ENCODE peak calls at places on chromosomes 12 and 14, in five cellular contexts. N, V, K, F and L are unnamed samples.
A peak's percentile ranks its signal among the peaks of the same experiment; 100 is the strongest.

GRCh38 chr12:66232258-66232657 is 43.2 kb downstream of the IRAK3 start:
- DNase-seq in K (no peak), N (no peak), F (no peak), V (no peak), L (peak; percentile 96)

GRCh38 chr12:80565276-80565675 is 121.2 kb downstream of the PTPRQ start:
- DNase-seq in K (no peak), N (peak; percentile 61), V (no peak), F (peak; percentile 9), L (no peak)

GRCh38 chr12:48029811-48030650 is 25.8 kb upstream of the COL2A1 start:
- DNase-seq in V (no peak), N (no peak), K (no peak), F (no peak), L (no peak)

GRCh38 chr14:90419200-90419599 is 22.4 kb downstream of the CALM1 start:
- DNase-seq in K (peak; percentile 100), F (peak; percentile 98), N (no peak), V (no peak), L (no peak)

GRCh38 chr14:49405291-49405690 is 180.9 kb downstream of the RPS29 start:
- DNase-seq in F (peak; percentile 43), K (peak; percentile 52), N (no peak), V (no peak), L (no peak)

GRCh38 chr12:45327823-45328383 is 112.0 kb downstream of the ANO6 start:
- DNase-seq in K (peak; percentile 48), V (no peak), N (no peak), F (no peak), L (no peak)

GRCh38 chr12:82383930-82384513 is 25.7 kb downstream of the METTL25 start:
- DNase-seq in K (peak; percentile 58), F (peak; percentile 17), N (peak; percentile 66), V (no peak), L (no peak)

GRCh38 chr12:127150028-127150427 is 1116.9 kb upstream of the TMEM132C start:
- DNase-seq in K (no peak), F (no peak), V (no peak), N (no peak), L (no peak)

GRCh38 chr12:78853231-78853630 is 11.3 kb upstream of the SYT1 start:
- DNase-seq in N (no peak), K (no peak), V (no peak), F (no peak), L (no peak)

GRCh38 chr14:55535521-55536207 is 44.3 kb upstream of the KTN1 start:
- DNase-seq in N (no peak), F (peak; percentile 71), K (peak; percentile 88), V (no peak), L (no peak)

GRCh38 chr12:2057793-2058408 is 5.1 kb downstream of the CACNA1C start:
- DNase-seq in N (no peak), K (no peak), F (no peak), V (no peak), L (no peak)

GRCh38 chr14:68226523-68226922 is 406.9 kb downstream of the RAD51B start:
- DNase-seq in N (no peak), V (no peak), F (no peak), K (no peak), L (no peak)

GRCh38 chr14:79325071-79325470 is 886.2 kb downstream of the DIO2 start:
- DNase-seq in N (no peak), K (peak; percentile 71), V (no peak), F (no peak), L (no peak)

GRCh38 chr12:6434205-6435180 is 10.3 kb upstream of the CD27 start:
- DNase-seq in N (peak; percentile 82), V (no peak), F (no peak), K (no peak), L (no peak)

DNA sequence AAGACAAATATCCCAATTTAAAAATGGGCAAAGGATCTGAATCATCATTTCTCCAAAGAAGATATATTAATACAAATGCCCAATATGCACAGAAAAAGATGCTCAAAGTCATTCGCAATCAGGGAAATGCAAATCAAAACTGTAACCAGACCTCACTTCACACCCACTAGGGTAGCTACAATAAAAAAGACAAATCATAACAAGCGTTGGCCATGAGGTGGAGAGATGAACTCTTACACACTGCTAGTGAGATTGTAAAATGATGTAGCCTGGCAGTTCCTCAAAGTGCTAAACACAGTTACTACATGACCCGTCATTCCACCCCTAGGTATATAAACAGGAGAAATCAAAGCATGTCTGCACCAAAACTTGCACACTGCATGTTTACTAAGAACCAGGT is 30.4 kb downstream of the CDC42BPB start:
- DNase-seq in V (no peak), N (no peak), K (peak; percentile 28), F (no peak), L (no peak)
- H3K4me2 ChIP-seq in V (no peak overlapping the region), N (no peak overlapping the region), K (peak overlapping the region; percentile 31), F (no peak overlapping the region), L (no peak overlapping the region)

GRCh38 chr14:88790501-88791251 is 2.1 kb downstream of the EML5 start:
- DNase-seq in K (no peak), F (no peak), V (no peak), N (no peak), L (no peak)

GRCh38 chr14:88791629-88792571 is 853 bp downstream of the EML5 start:
- DNase-seq in K (no peak), N (no peak), V (peak; percentile 37), F (peak; percentile 8), L (peak; percentile 8)

GRCh38 chr14:88791252-88791621 is 1.5 kb downstream of the EML5 start:
- DNase-seq in K (no peak), N (no peak), V (no peak), F (no peak), L (no peak)

GRCh38 chr14:88786715-88787114 is 6.0 kb downstream of the EML5 start:
- DNase-seq in F (no peak), K (no peak), N (no peak), V (no peak), L (no peak)

DNA sequence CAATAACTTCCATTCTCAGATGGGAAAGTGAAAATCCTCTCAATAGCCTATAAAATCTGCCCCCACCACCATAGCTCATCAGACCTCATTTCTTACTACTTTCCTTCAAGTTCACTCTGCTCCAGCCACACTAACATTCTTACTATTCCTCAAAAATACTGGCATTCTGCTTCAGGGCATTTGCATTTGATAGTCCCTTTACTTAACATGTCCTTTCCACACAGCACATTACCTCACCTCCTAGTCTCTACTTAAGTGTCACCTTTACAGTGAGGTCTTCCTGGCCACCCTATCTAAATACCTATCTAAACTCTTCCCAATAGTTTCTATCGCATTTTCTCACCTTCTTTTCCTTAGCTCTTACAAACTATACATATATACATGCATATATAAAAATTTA is 6.8 kb downstream of the EML5 start:
- DNase-seq in N (no peak), F (no peak), V (no peak), K (no peak), L (no peak)
- H3K27ac ChIP-seq in N (no peak overlapping the region), F (no peak overlapping the region), V (no peak overlapping the region), K (no peak overlapping the region), L (no peak overlapping the region)

GRCh38 chr12:9782547-9783382 is 22.1 kb upstream of the CD69 start:
- DNase-seq in K (no peak), V (no peak), F (no peak), N (no peak), L (no peak)

GRCh38 chr12:9786726-9787339 is 26.1 kb upstream of the CD69 start:
- DNase-seq in F (no peak), N (no peak), K (no peak), V (peak; percentile 14), L (no peak)

GRCh38 chr12:9784816-9785215 is 24.1 kb upstream of the CD69 start:
- DNase-seq in V (no peak), K (no peak), F (no peak), N (no peak), L (no peak)

GRCh38 chr12:9784326-9784725 is 23.6 kb upstream of the CD69 start:
- DNase-seq in F (no peak), V (no peak), K (no peak), N (no peak), L (no peak)

GRCh38 chr12:9787340-9787737 is 26.6 kb upstream of the CD69 start:
- DNase-seq in F (no peak), N (no peak), K (no peak), V (no peak), L (no peak)
- H3K4me2 ChIP-seq in F (no peak overlapping the region), N (no peak overlapping the region), K (no peak overlapping the region), V (peak overlapping the region; percentile 1), L (no peak overlapping the region)

DNA sequence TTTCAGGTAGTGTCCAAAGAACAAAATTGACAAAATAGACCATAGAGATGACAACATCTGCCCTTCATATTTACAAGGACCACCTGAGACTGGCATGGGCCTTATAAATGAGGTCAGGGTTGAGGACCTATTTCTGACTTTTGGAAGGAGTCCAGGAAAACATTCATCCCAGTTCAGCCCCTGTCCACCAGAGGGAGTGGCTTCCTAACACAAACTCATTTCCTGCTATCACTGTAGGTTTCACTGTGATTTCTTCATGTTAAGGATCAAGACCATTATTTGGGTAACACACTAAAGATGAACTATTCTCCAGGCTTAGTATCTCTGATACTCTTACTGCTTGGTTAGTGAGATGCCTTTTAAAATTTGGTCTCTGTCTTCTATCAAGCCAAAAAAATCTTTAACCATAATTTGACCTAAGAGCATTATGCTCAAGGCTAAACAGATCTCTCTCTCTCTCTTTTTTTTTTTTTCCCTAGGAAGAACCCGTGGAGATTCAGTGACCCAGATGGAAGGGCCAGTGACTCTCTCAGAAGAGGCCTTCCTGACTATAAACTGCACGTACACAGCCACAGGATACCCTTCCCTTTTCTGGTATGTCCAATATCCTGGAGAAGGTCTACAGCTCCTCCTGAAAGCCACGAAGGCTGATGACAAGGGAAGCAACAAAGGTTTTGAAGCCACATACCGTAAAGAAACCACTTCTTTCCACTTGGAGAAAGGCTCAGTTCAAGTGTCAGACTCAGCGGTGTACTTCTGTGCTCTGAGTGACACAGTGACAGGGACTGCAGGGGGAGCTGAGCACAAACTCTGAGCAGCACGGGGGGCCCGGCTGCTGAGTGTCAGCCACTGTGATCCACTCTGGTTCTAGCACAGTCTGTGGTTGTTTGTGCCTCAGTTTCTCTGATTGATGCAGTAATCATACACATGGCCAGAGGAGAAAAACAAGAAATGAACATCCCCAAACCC is 267.6 kb upstream of the OR4E1 start:
- DNase-seq in V (peak; percentile 44), N (peak; percentile 74), F (peak; percentile 14), K (peak; percentile 45), L (no peak)
- H3K27ac ChIP-seq in V (no peak overlapping the region), N (no peak overlapping the region), F (no peak overlapping the region), K (no peak overlapping the region), L (no peak overlapping the region)

GRCh38 chr12:115755061-115755751 is 522.3 kb downstream of the MED13L start:
- DNase-seq in F (no peak), K (peak; percentile 15), N (no peak), V (no peak), L (no peak)
- H3K4me2 ChIP-seq in F (peak overlapping the region; percentile 80), K (peak overlapping the region; percentile 58), N (no peak overlapping the region), V (no peak overlapping the region), L (no peak overlapping the region)